ENCODE peak calls at places on chromosomes 7 and 10, in eight cellular contexts. X is hippocampal formation; C is NCI-H1930; Q is stimulated activated CD8-positive, alpha-beta memory T cell treated with anti-CD3 and anti-CD28 coated beads, Interleukin-15, amount 100 ng/mL, for 4 hours; F is neural crest cell; I is fibroblast of mammary gland; Z is neuronal stem cell; S is T-helper 9 cell. E is an unnamed sample.

GRCh38 chr7:26686448-26686981 is 177.9 kb downstream of the SKAP2 start:
- DNase-seq in X (peak), C (peak), Q (no peak), F (no peak), I (peak), Z (peak), S (no peak), E (no peak)

GRCh38 chr7:98981701-98982100 is 103.4 kb downstream of the TRRAP start:
- DNase-seq in X (no peak), C (no peak), Q (no peak), F (no peak), I (no peak), Z (no peak), S (no peak), E (no peak)

GRCh38 chr7:107494910-107495309 is 25.1 kb downstream of the GPR22 start:
- DNase-seq in X (no peak), C (no peak), Q (no peak), F (no peak), I (no peak), Z (no peak), S (no peak), E (no peak)

GRCh38 chr7:75662579-75663301 is 76.0 kb downstream of the HIP1 start:
- DNase-seq in X (no peak), C (no peak), Q (no peak), F (no peak), I (peak), Z (no peak), S (no peak), E (peak)

GRCh38 chr10:66836057-66836456 is 89.8 kb upstream of the LRRTM3 start:
- DNase-seq in X (no peak), C (no peak), Q (no peak), F (no peak), I (no peak), Z (no peak), S (no peak), E (no peak)

GRCh38 chr7:150962743-150963399 is 15.2 kb downstream of the KCNH2 start:
- DNase-seq in X (no peak), C (peak), Q (no peak), F (peak), I (peak), Z (no peak), S (peak), E (peak)

GRCh38 chr7:41188163-41189130 is 514.4 kb downstream of the INHBA start:
- DNase-seq in X (no peak), C (no peak), Q (no peak), F (no peak), I (peak), Z (no peak), S (no peak), E (no peak)

GRCh38 chr10:7258948-7259523 is 151.8 kb downstream of the SFMBT2 start:
- DNase-seq in X (no peak), C (no peak), Q (peak), F (no peak), I (no peak), Z (no peak), S (peak), E (peak)

GRCh38 chr10:88088441-88089340 is 225.3 kb downstream of the PTEN start:
- DNase-seq in X (no peak), C (no peak), Q (no peak), F (no peak), I (no peak), Z (no peak), S (no peak), E (no peak)

GRCh38 chr10:86992456-86992855 is 24.2 kb downstream of the ADIRF start:
- DNase-seq in X (no peak), C (no peak), Q (no peak), F (no peak), I (no peak), Z (no peak), S (no peak), E (no peak)

GRCh38 chr10:13414855-13415254 is 66.8 kb upstream of the SEPHS1 start:
- DNase-seq in X (no peak), C (no peak), Q (no peak), F (peak), I (peak), Z (no peak), S (no peak), E (no peak)

GRCh38 chr7:152674860-152675760 is 831 bp downstream of the XRCC2 start:
- DNase-seq in X (no peak), C (peak), Q (no peak), F (peak), I (peak), Z (no peak), S (no peak), E (no peak)

GRCh38 chr10:126663328-126663727 is 7.2 kb downstream of the C10orf90 start:
- DNase-seq in X (peak), C (no peak), Q (no peak), F (no peak), I (peak), Z (no peak), S (no peak), E (no peak)

GRCh38 chr10:132455986-132456847 is 59.2 kb downstream of the PWWP2B start:
- DNase-seq in X (no peak), C (no peak), Q (no peak), F (no peak), I (no peak), Z (no peak), S (no peak), E (no peak)

GRCh38 chr10:86169066-86169465 is 197.5 kb downstream of the GRID1 start:
- DNase-seq in X (no peak), C (no peak), Q (no peak), F (no peak), I (no peak), Z (no peak), S (no peak), E (no peak)

GRCh38 chr7:132475037-132475668 is 101.1 kb downstream of the PLXNA4 start:
- DNase-seq in X (no peak), C (no peak), Q (no peak), F (no peak), I (no peak), Z (no peak), S (no peak), E (no peak)

GRCh38 chr7:74283858-74284447 is 5.3 kb upstream of the CLIP2 start:
- DNase-seq in X (no peak), C (no peak), Q (no peak), F (no peak), I (no peak), Z (no peak), S (no peak), E (no peak)

GRCh38 chr7:2629740-2630681 is 1.8 kb upstream of the TTYH3 start:
- DNase-seq in X (no peak), C (no peak), Q (no peak), F (no peak), I (no peak), Z (no peak), S (no peak), E (no peak)

GRCh38 chr10:128047991-128048826 is 78.0 kb downstream of the MKI67 start:
- DNase-seq in X (no peak), C (no peak), Q (no peak), F (no peak), I (peak), Z (no peak), S (no peak), E (no peak)

GRCh38 chr7:98284335-98285036 is 3.0 kb downstream of the BRI3 start:
- DNase-seq in X (no peak), C (no peak), Q (no peak), F (no peak), I (peak), Z (no peak), S (no peak), E (no peak)

GRCh38 chr7:138513344-138513871 is 53.3 kb downstream of the TRIM24 start:
- DNase-seq in X (no peak), C (no peak), Q (no peak), F (no peak), I (no peak), Z (no peak), S (no peak), E (no peak)

GRCh38 chr7:26705567-26705966 is 158.8 kb downstream of the SKAP2 start:
- DNase-seq in X (no peak), C (no peak), Q (no peak), F (no peak), I (peak), Z (no peak), S (no peak), E (no peak)

GRCh38 chr7:120740348-120740747 is 117.6 kb downstream of the TSPAN12 start:
- DNase-seq in X (no peak), C (no peak), Q (no peak), F (no peak), I (peak), Z (no peak), S (no peak), E (no peak)

GRCh38 chr10:111996103-111996502 is 187.5 kb downstream of the GPAM start:
- DNase-seq in X (no peak), C (no peak), Q (no peak), F (no peak), I (no peak), Z (no peak), S (no peak), E (peak)

GRCh38 chr10:35462491-35462934 is 126.2 kb downstream of the CCNY start:
- DNase-seq in X (peak), C (no peak), Q (no peak), F (no peak), I (no peak), Z (peak), S (no peak), E (no peak)

GRCh38 chr10:131724891-131725735 is 175.7 kb upstream of the PPP2R2D start:
- DNase-seq in X (no peak), C (no peak), Q (no peak), F (no peak), I (no peak), Z (no peak), S (no peak), E (peak)

GRCh38 chr7:129688503-129689222 is 77.1 kb downstream of the NRF1 start:
- DNase-seq in X (no peak), C (no peak), Q (no peak), F (no peak), I (no peak), Z (no peak), S (no peak), E (no peak)

GRCh38 chr10:80422221-80422536 is 13.8 kb downstream of the PRXL2A start:
- DNase-seq in X (no peak), C (no peak), Q (no peak), F (no peak), I (no peak), Z (no peak), S (no peak), E (no peak)

GRCh38 chr7:107850221-107850620 is 40.8 kb upstream of the DLD start:
- DNase-seq in X (no peak), C (no peak), Q (no peak), F (no peak), I (no peak), Z (no peak), S (no peak), E (no peak)

GRCh38 chr10:97798958-97799565 is 27.3 kb upstream of the SFRP5 start:
- DNase-seq in X (no peak), C (no peak), Q (no peak), F (no peak), I (no peak), Z (no peak), S (no peak), E (no peak)

GRCh38 chr7:24706211-24707165 is 50.8 kb downstream of the GSDME start:
- DNase-seq in X (no peak), C (no peak), Q (no peak), F (no peak), I (no peak), Z (no peak), S (no peak), E (peak)

GRCh38 chr10:69419761-69420126 is 3.0 kb upstream of the TACR2 start:
- DNase-seq in X (no peak), C (no peak), Q (no peak), F (no peak), I (no peak), Z (no peak), S (no peak), E (no peak)